ENCODE peak calls at places on chromosomes 11 and 22, in six cellular contexts. D is endothelial cell of umbilical vein, Q is sigmoid colon, K is suprapubic skin, O is GM23338, P is K562. T is an unnamed sample.
A peak's percentile ranks its signal among the peaks of the same experiment; 100 is the strongest.

GRCh38 chr11:7030836-7031235 is 10.6 kb downstream of the NLRP14 start:
- DNase-seq in D (no peak), P (no peak), Q (no peak), O (peak; percentile 14), K (no peak), T (no peak)

GRCh38 chr22:36027579-36027959 is 1.1 kb downstream of the RBFOX2 start:
- DNase-seq in D (no peak), O (no peak), P (no peak), Q (peak; percentile 67), K (peak; percentile 69), T (no peak)

GRCh38 chr22:26553056-26553752 is 36.7 kb downstream of the TPST2 start:
- DNase-seq in K (no peak), Q (no peak), O (no peak), D (peak; percentile 72), P (no peak), T (no peak)

GRCh38 chr11:76823481-76824028 is 37.2 kb upstream of the ACER3 start:
- DNase-seq in Q (no peak), D (peak; percentile 97), P (peak; percentile 79), K (no peak), O (peak; percentile 52), T (no peak)

GRCh38 chr11:28457481-28458145 is 349.4 kb downstream of the METTL15 start:
- DNase-seq in O (no peak), Q (no peak), K (no peak), D (no peak), P (no peak), T (no peak)

GRCh38 chr22:19808873-19809478 is 45.7 kb downstream of the GNB1L start:
- DNase-seq in O (no peak), Q (no peak), P (no peak), D (no peak), K (no peak), T (no peak)

GRCh38 chr11:1862588-1863351 is 9.9 kb downstream of the LSP1 start:
- DNase-seq in P (no peak), D (no peak), O (no peak), K (no peak), Q (no peak), T (no peak)

GRCh38 chr11:3831378-3832239 is 9.2 kb downstream of the RHOG start:
- DNase-seq in Q (no peak), P (no peak), O (no peak), D (no peak), K (no peak), T (no peak)

GRCh38 chr11:101126551-101127347 is 2.9 kb downstream of the PGR start:
- DNase-seq in D (peak; percentile 5), K (peak; percentile 55), Q (no peak), P (peak; percentile 17), O (peak; percentile 59), T (no peak)

GRCh38 chr11:3132831-3133455 is 32.2 kb downstream of the OSBPL5 start:
- DNase-seq in Q (peak; percentile 56), D (no peak), K (peak; percentile 39), O (no peak), P (no peak), T (no peak)

DNA sequence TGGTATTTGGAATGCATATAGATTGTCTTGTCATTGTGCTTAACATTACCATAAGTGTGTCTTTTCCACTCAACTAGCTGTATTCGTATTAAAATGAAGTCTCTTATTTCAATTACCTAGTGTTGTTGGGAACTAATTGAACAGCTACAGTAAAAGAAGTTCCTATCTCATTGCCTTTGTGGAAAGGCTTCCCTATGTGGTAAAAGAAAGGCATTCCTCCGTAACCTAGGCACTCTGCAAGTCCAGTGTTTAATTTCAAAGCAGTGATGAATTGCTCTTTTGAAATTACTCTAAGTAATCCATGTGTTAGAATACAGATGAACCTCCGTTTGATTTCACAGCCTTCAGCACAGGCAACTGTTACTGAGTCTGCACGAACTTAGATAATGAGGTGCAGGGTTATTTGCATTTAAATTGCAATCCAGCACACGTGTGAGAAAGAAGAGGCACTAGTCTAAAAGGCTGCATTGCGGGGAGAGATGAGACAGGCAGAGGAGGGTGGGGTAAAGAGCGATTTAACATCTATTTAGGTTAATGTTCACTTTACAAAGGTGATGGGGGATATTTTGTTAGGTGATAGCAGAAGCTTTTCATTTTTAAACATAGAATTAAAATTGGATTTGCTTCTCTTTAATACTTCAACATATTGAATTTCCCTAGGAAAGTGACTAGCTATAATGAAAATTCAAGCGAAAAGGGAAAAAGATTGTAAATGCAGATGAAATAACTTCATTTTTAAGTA is 25.0 kb upstream of the CRTAM start:
- DNase-seq in Q (no peak), O (peak; percentile 66), K (no peak), P (no peak), D (no peak), T (no peak)
- TF ChIP-seq POLR2AphosphoS5 in Q (no peak), O (peak; percentile 81), K (no peak), P (no peak), D (no peak), T (no peak)

GRCh38 chr11:118893662-118894061 is 10.0 kb downstream of the CXCR5 start:
- DNase-seq in D (no peak), P (no peak), K (no peak), Q (no peak), O (no peak), T (no peak)

GRCh38 chr11:118892964-118893363 is 9.3 kb downstream of the CXCR5 start:
- DNase-seq in K (no peak), D (no peak), O (no peak), Q (no peak), P (no peak), T (no peak)

GRCh38 chr11:118895093-118896039 is 11.7 kb downstream of the CXCR5 start:
- DNase-seq in Q (no peak), O (peak; percentile 37), D (no peak), P (no peak), K (no peak), T (peak; percentile 76)

GRCh38 chr11:118892515-118892914 is 8.8 kb downstream of the CXCR5 start:
- DNase-seq in O (no peak), K (no peak), P (no peak), D (no peak), Q (no peak), T (no peak)

DNA sequence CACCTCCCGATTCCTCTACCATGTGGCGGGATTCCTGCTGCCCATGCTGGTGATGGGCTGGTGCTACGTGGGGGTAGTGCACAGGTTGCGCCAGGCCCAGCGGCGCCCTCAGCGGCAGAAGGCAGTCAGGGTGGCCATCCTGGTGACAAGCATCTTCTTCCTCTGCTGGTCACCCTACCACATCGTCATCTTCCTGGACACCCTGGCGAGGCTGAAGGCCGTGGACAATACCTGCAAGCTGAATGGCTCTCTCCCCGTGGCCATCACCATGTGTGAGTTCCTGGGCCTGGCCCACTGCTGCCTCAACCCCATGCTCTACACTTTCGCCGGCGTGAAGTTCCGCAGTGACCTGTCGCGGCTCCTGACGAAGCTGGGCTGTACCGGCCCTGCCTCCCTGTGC is 10.5 kb downstream of the CXCR5 start:
- DNase-seq in O (no peak), K (no peak), Q (no peak), D (no peak), P (no peak), T (no peak)
- TF ChIP-seq POLR2AphosphoS5 in O (no peak), K (no peak), Q (no peak), D (no peak), P (no peak), T (no peak)

GRCh38 chr11:43920598-43921419 is 21.6 kb upstream of the C11orf96 start:
- DNase-seq in K (no peak), Q (peak; percentile 91), D (peak; percentile 96), P (peak; percentile 36), O (no peak), T (no peak)
- TF ChIP-seq POLR2AphosphoS5 in K (peak; percentile 94), Q (peak; percentile 67), D (peak; percentile 89), P (no peak), O (no peak), T (no peak)

GRCh38 chr11:62855571-62856332 is 16.4 kb upstream of the WDR74 start:
- DNase-seq in O (peak; percentile 99), Q (peak; percentile 98), K (peak; percentile 98), D (peak; percentile 98), P (peak; percentile 95), T (peak; percentile 83)

GRCh38 chr11:62853279-62853965 is 14.0 kb upstream of the WDR74 start:
- DNase-seq in D (no peak), P (no peak), O (no peak), Q (no peak), K (no peak), T (no peak)

GRCh38 chr11:62854013-62854824 is 14.8 kb upstream of the WDR74 start:
- DNase-seq in P (peak; percentile 30), Q (no peak), O (no peak), K (no peak), D (no peak), T (no peak)

GRCh38 chr11:62856333-62856910 is 17.0 kb upstream of the WDR74 start:
- DNase-seq in P (no peak), O (no peak), D (no peak), Q (no peak), K (no peak), T (no peak)

DNA sequence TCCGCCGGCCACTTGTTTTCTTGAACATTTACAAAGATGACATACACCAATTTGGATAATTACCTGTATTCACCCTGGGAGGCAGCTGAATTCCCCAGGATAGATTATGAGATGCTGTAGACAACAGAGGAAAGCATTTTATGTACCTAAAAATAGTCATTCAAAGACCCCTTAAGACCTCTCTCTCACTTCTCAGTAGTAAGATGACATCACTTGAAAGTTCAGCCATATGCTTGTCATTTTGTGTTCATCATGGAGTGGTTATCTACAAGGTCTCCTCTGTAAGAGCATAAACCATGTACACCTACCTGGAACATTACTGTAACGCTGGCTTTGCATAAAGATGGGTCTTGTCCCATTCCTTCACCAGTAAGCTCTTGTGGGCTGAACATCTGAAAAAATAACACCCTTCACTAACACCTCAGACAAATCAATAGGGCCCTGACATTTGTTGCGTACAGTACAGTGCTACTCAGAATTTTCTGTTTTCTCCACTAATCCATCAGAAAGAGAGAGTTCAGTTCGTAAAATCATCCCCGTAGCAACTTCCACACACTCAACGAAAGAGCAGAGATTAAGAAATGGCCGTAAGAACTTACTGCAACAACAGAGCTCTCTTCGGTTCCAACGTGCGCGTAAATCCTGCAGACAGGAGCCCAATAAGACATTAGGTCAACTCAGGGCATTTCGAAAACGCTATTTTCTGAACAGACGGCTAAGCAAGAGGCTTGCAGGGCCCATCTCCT is 15.6 kb upstream of the WDR74 start:
- DNase-seq in D (no peak), P (peak; percentile 19), K (no peak), Q (no peak), O (no peak), T (no peak)
- TF ChIP-seq POLR2AphosphoS5 in D (no peak), P (no peak), K (no peak), Q (no peak), O (no peak), T (no peak)

GRCh38 chr22:30586414-30586813 is 5.3 kb downstream of the PES1 start:
- DNase-seq in K (no peak), O (no peak), D (no peak), Q (no peak), P (no peak), T (no peak)

GRCh38 chr22:30596886-30597285 is 5.2 kb upstream of the PES1 start:
- DNase-seq in O (peak; percentile 58), D (no peak), P (no peak), Q (no peak), K (no peak), T (no peak)

GRCh38 chr22:30591191-30591587 is 521 bp downstream of the PES1 start:
- DNase-seq in D (peak; percentile 44), P (no peak), K (no peak), Q (no peak), O (no peak), T (no peak)

GRCh38 chr22:30596199-30596598 is 4.5 kb upstream of the PES1 start:
- DNase-seq in Q (no peak), K (no peak), P (no peak), O (no peak), D (no peak), T (no peak)

GRCh38 chr22:30591588-30592359 is at the start of gene PES1:
- DNase-seq in D (peak; percentile 99), O (peak; percentile 100), P (peak; percentile 89), Q (peak; percentile 98), K (peak; percentile 97), T (peak; percentile 92)
- TF ChIP-seq POLR2AphosphoS5 in D (peak; percentile 5), O (peak; percentile 72), P (peak; percentile 48), Q (peak; percentile 73), K (peak; percentile 59), T (peak; percentile 67)